ENCODE peak calls at places on chromosomes 1 and 21, in four cellular contexts. One of them, this sample, is unnamed. For H3K27me3, the result is how much of the 10 kb centered on the place peaks cover.

GRCh38 chr21:41956926-41957729 is 3.3 kb upstream of the C2CD2 start:
- DNase-seq in HepG2: no peak
- DNase-seq in CD4-positive, alpha-beta T cell: no peak
- DNase-seq in CD8-positive, alpha-beta memory T cell: no peak
- DNase-seq in this sample: no peak

GRCh38 chr1:220144051-220144450 is 50.1 kb downstream of the IARS2 start:
- DNase-seq in HepG2: no peak
- DNase-seq in CD4-positive, alpha-beta T cell: no peak
- DNase-seq in CD8-positive, alpha-beta memory T cell: no peak
- DNase-seq in this sample: no peak

GRCh38 chr1:27528701-27529637 is 39.0 kb upstream of the WASF2 start:
- DNase-seq in HepG2: no peak
- DNase-seq in CD4-positive, alpha-beta T cell: no peak
- DNase-seq in CD8-positive, alpha-beta memory T cell: no peak
- DNase-seq in this sample: no peak

GRCh38 chr1:11458811-11459275 is 20.1 kb upstream of the DISP3 start:
- DNase-seq in HepG2: no peak
- DNase-seq in CD4-positive, alpha-beta T cell: no peak
- DNase-seq in CD8-positive, alpha-beta memory T cell: no peak
- DNase-seq in this sample: no peak

GRCh38 chr1:33140153-33141149 is 41.4 kb downstream of the TRIM62 start:
- DNase-seq in HepG2: peak
- DNase-seq in CD4-positive, alpha-beta T cell: no peak
- DNase-seq in CD8-positive, alpha-beta memory T cell: no peak
- DNase-seq in this sample: no peak

GRCh38 chr1:12618661-12619395 is 818 bp upstream of the DHRS3 start:
- DNase-seq in HepG2: peak
- DNase-seq in CD4-positive, alpha-beta T cell: peak
- DNase-seq in CD8-positive, alpha-beta memory T cell: peak
- DNase-seq in this sample: no peak

GRCh38 chr1:5370321-5370720 is 621.9 kb downstream of the NPHP4 start:
- DNase-seq in HepG2: no peak
- DNase-seq in CD4-positive, alpha-beta T cell: no peak
- DNase-seq in CD8-positive, alpha-beta memory T cell: no peak
- DNase-seq in this sample: no peak

GRCh38 chr1:10823000-10823401 is 26.6 kb upstream of the CASZ1 start:
- DNase-seq in HepG2: no peak
- DNase-seq in CD4-positive, alpha-beta T cell: no peak
- DNase-seq in CD8-positive, alpha-beta memory T cell: no peak
- DNase-seq in this sample: no peak

GRCh38 chr1:234270581-234271242 is 102.5 kb upstream of the COA6 start:
- DNase-seq in HepG2: no peak
- DNase-seq in CD4-positive, alpha-beta T cell: no peak
- DNase-seq in CD8-positive, alpha-beta memory T cell: no peak
- DNase-seq in this sample: no peak

GRCh38 chr1:195656780-195657179 is 951.5 kb downstream of the KCNT2 start:
- DNase-seq in HepG2: no peak
- DNase-seq in CD4-positive, alpha-beta T cell: no peak
- DNase-seq in CD8-positive, alpha-beta memory T cell: no peak
- DNase-seq in this sample: no peak

GRCh38 chr1:205052689-205053088 is 9.7 kb downstream of the CNTN2 start:
- DNase-seq in HepG2: no peak
- DNase-seq in CD4-positive, alpha-beta T cell: no peak
- DNase-seq in CD8-positive, alpha-beta memory T cell: no peak
- DNase-seq in this sample: no peak

GRCh38 chr1:217134857-217135568 is 411.8 kb upstream of the ESRRG start:
- DNase-seq in HepG2: no peak
- DNase-seq in CD4-positive, alpha-beta T cell: no peak
- DNase-seq in CD8-positive, alpha-beta memory T cell: no peak
- DNase-seq in this sample: no peak

GRCh38 chr21:39030127-39030884 is 152.9 kb downstream of the PSMG1 start:
- DNase-seq in HepG2: no peak
- DNase-seq in CD4-positive, alpha-beta T cell: no peak
- DNase-seq in CD8-positive, alpha-beta memory T cell: no peak
- DNase-seq in this sample: no peak

GRCh38 chr1:916173-917075 is 7.3 kb upstream of the SAMD11 start:
- DNase-seq in HepG2: no peak
- DNase-seq in CD4-positive, alpha-beta T cell: no peak
- DNase-seq in CD8-positive, alpha-beta memory T cell: no peak
- DNase-seq in this sample: no peak

GRCh38 chr21:42749226-42749625 is 95.8 kb downstream of the PDE9A start:
- DNase-seq in HepG2: no peak
- DNase-seq in CD4-positive, alpha-beta T cell: no peak
- DNase-seq in CD8-positive, alpha-beta memory T cell: no peak
- DNase-seq in this sample: no peak

GRCh38 chr1:206635983-206636354 is 633 bp downstream of the DYRK3 start:
- DNase-seq in HepG2: no peak
- DNase-seq in CD4-positive, alpha-beta T cell: no peak
- DNase-seq in CD8-positive, alpha-beta memory T cell: no peak
- DNase-seq in this sample: no peak

GRCh38 chr1:8423134-8423701 is 105.3 kb downstream of the SLC45A1 start:
- DNase-seq in HepG2: no peak
- DNase-seq in CD4-positive, alpha-beta T cell: peak
- DNase-seq in CD8-positive, alpha-beta memory T cell: peak
- DNase-seq in this sample: no peak

GRCh38 chr1:192709544-192709943 is 73.6 kb downstream of the RGS13 start:
- DNase-seq in HepG2: peak
- DNase-seq in CD4-positive, alpha-beta T cell: no peak
- DNase-seq in CD8-positive, alpha-beta memory T cell: no peak
- DNase-seq in this sample: no peak

GRCh38 chr1:187837787-187838186 is 1009.0 kb downstream of the PLA2G4A start:
- DNase-seq in HepG2: no peak
- DNase-seq in CD4-positive, alpha-beta T cell: no peak
- DNase-seq in CD8-positive, alpha-beta memory T cell: no peak
- DNase-seq in this sample: no peak

GRCh38 chr1:16420719-16421118 is 16.5 kb downstream of the SPATA21 start:
- DNase-seq in HepG2: no peak
- DNase-seq in CD4-positive, alpha-beta T cell: peak
- DNase-seq in CD8-positive, alpha-beta memory T cell: peak
- DNase-seq in this sample: peak

GRCh38 chr1:206508956-206509355 is 1.6 kb downstream of the RASSF5 start:
- DNase-seq in HepG2: no peak
- DNase-seq in CD4-positive, alpha-beta T cell: no peak
- DNase-seq in CD8-positive, alpha-beta memory T cell: no peak
- DNase-seq in this sample: no peak

GRCh38 chr21:43209575-43210453 is 41.0 kb downstream of the CRYAA start:
- DNase-seq in HepG2: peak
- DNase-seq in CD4-positive, alpha-beta T cell: no peak
- DNase-seq in CD8-positive, alpha-beta memory T cell: no peak
- DNase-seq in this sample: no peak

GRCh38 chr1:67350783-67351182 is 43.1 kb downstream of the IL12RB2 start:
- DNase-seq in HepG2: no peak
- DNase-seq in CD4-positive, alpha-beta T cell: no peak
- DNase-seq in CD8-positive, alpha-beta memory T cell: no peak
- DNase-seq in this sample: no peak

GRCh38 chr21:27047331-27048314 is 80.7 kb upstream of the ADAMTS5 start:
- DNase-seq in HepG2: no peak
- DNase-seq in CD4-positive, alpha-beta T cell: no peak
- DNase-seq in CD8-positive, alpha-beta memory T cell: no peak
- DNase-seq in this sample: no peak

GRCh38 chr1:186374313-186375151 is 521 bp downstream of the TPR start:
- DNase-seq in HepG2: peak
- DNase-seq in CD4-positive, alpha-beta T cell: peak
- DNase-seq in CD8-positive, alpha-beta memory T cell: peak
- DNase-seq in this sample: no peak

GRCh38 chr1:230067441-230067870 is 418 bp downstream of the GALNT2 start:
- DNase-seq in HepG2: peak
- DNase-seq in CD4-positive, alpha-beta T cell: no peak
- DNase-seq in CD8-positive, alpha-beta memory T cell: no peak
- DNase-seq in this sample: peak

GRCh38 chr1:229227298-229227919 is 43.5 kb upstream of the RAB4A start:
- DNase-seq in HepG2: peak
- DNase-seq in CD4-positive, alpha-beta T cell: peak
- DNase-seq in CD8-positive, alpha-beta memory T cell: peak
- DNase-seq in this sample: peak

DNA sequence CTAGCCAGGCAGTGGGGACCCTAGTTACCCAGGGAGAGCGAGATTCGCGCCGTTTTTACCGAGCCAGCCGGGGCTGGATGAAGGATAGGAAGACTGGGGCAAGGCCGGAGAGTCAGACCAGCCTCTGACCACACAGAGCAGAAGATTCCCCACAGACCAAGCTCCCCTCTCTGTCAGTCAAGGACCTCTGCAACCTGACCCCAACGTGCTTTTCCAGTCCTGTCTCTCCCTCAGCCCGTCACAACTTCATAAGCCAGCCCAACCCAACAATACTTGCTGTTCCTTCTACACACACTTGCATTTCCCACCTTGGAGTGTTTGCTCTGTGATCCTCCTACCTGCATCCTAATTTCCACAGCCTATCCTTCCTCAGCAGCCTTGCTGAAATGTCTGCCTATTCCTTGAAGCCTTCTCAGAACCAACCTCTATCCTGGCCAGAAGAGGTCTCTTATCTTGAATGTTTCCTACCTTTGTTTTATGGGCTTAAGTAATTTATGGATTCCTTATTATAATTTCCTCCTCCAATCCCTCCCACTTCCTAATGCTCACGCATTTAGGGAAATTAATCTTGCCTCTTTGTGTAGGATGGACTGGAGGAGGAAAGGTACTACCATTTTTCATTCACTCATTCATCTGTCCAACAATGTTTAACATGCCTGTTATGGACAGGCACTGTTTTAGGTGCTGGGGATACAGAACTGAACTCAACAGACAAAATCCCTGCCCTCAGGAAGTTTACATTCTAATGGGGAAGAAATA is at the start of gene GSTM3:
- DNase-seq in HepG2: no peak
- DNase-seq in CD4-positive, alpha-beta T cell: no peak
- DNase-seq in CD8-positive, alpha-beta memory T cell: no peak
- DNase-seq in this sample: no peak
- H3K27me3 ChIP-seq in HepG2: under half
- H3K27me3 ChIP-seq in CD4-positive, alpha-beta T cell: under half
- H3K27me3 ChIP-seq in CD8-positive, alpha-beta memory T cell: under half
- H3K27me3 ChIP-seq in this sample: under half

GRCh38 chr1:209609403-209610377 is 26.2 kb downstream of the CAMK1G start:
- DNase-seq in HepG2: no peak
- DNase-seq in CD4-positive, alpha-beta T cell: no peak
- DNase-seq in CD8-positive, alpha-beta memory T cell: no peak
- DNase-seq in this sample: no peak

GRCh38 chr1:209610378-209610905 is 26.9 kb downstream of the CAMK1G start:
- DNase-seq in HepG2: no peak
- DNase-seq in CD4-positive, alpha-beta T cell: no peak
- DNase-seq in CD8-positive, alpha-beta memory T cell: no peak
- DNase-seq in this sample: no peak

GRCh38 chr1:209607795-209608178 is 24.3 kb downstream of the CAMK1G start:
- DNase-seq in HepG2: no peak
- DNase-seq in CD4-positive, alpha-beta T cell: no peak
- DNase-seq in CD8-positive, alpha-beta memory T cell: no peak
- DNase-seq in this sample: no peak

GRCh38 chr1:209603877-209604276 is 20.4 kb downstream of the CAMK1G start:
- DNase-seq in HepG2: no peak
- DNase-seq in CD4-positive, alpha-beta T cell: no peak
- DNase-seq in CD8-positive, alpha-beta memory T cell: no peak
- DNase-seq in this sample: no peak

DNA sequence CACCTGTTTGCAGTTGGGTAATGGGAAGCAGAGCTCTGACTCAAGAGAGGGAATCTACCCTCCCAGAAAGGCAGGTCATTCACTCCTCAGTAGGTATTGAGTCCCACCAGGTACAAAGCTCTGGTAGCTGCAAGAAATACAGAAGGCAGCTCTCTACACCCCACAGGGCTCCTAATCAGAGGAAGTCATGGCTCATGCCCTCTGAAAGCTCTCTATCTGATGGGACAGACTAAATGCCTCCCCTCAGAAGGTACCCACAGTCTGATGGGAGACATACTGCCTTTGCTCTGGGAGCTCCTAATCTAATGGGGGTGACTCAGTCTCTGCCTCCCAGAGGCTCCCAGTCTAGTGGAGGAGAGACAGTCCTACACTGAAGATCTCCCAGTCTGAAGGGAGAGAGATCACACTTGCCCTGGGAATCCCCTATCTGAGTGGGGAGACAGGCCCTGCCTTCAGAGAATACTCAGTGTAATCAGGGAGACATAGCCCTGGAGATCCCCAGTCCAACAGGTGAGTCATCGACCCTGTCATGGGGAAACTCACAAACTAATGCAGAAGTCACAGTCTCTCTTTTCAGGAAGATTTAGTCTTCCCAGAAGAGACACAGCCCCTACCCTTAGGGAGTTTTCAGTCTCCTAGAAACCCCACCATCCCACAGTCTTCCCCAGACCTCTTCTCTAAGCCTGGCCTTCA is 23.7 kb downstream of the CAMK1G start:
- DNase-seq in HepG2: no peak
- DNase-seq in CD4-positive, alpha-beta T cell: no peak
- DNase-seq in CD8-positive, alpha-beta memory T cell: no peak
- DNase-seq in this sample: no peak
- H3K27me3 ChIP-seq in HepG2: under half
- H3K27me3 ChIP-seq in CD4-positive, alpha-beta T cell: under half
- H3K27me3 ChIP-seq in CD8-positive, alpha-beta memory T cell: under half
- H3K27me3 ChIP-seq in this sample: under half

DNA sequence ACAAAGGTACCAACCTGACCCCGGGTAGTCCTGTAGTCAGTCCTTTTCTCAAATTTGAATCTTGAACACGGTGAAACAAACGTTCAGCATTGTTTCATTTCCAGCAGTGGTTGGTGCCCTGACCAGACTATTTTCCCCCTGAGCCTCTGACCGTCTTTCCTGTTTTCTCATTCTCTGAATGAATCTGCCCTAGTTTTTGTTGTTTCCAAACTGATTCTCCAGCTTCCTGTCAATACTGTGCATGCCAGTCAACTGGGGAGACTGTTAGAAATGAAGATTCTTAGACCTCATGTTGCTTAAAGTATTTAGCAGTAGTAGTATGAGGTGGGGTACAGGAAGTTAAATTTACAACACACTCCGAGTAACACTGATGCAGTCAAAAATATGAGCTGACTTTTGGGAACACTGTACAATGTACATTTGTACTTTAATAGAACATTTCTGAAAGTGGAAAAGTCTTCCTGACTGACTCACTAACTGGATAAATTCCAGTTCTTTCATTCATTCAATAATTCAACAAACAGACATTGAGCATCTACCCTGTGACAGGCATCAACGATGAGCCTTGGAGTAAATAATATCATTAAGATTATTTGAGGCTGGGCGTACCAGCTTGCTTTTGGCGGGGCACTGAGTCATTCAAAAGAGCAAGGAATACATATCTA is 26.0 kb upstream of the ZRANB2 start:
- DNase-seq in HepG2: no peak
- DNase-seq in CD4-positive, alpha-beta T cell: no peak
- DNase-seq in CD8-positive, alpha-beta memory T cell: no peak
- DNase-seq in this sample: no peak
- H3K27me3 ChIP-seq in HepG2: under half
- H3K27me3 ChIP-seq in CD4-positive, alpha-beta T cell: under half
- H3K27me3 ChIP-seq in CD8-positive, alpha-beta memory T cell: under half
- H3K27me3 ChIP-seq in this sample: under half

GRCh38 chr1:20728371-20729154 is 3.9 kb downstream of the SH2D5 start:
- DNase-seq in HepG2: no peak
- DNase-seq in CD4-positive, alpha-beta T cell: no peak
- DNase-seq in CD8-positive, alpha-beta memory T cell: no peak
- DNase-seq in this sample: no peak

GRCh38 chr1:20729155-20729931 is 3.2 kb downstream of the SH2D5 start:
- DNase-seq in HepG2: no peak
- DNase-seq in CD4-positive, alpha-beta T cell: no peak
- DNase-seq in CD8-positive, alpha-beta memory T cell: no peak
- DNase-seq in this sample: no peak

GRCh38 chr1:20730690-20731056 is 1.8 kb downstream of the SH2D5 start:
- DNase-seq in HepG2: no peak
- DNase-seq in CD4-positive, alpha-beta T cell: no peak
- DNase-seq in CD8-positive, alpha-beta memory T cell: no peak
- DNase-seq in this sample: no peak

GRCh38 chr1:20731057-20731991 is 1.2 kb downstream of the SH2D5 start:
- DNase-seq in HepG2: no peak
- DNase-seq in CD4-positive, alpha-beta T cell: no peak
- DNase-seq in CD8-positive, alpha-beta memory T cell: no peak
- DNase-seq in this sample: no peak

GRCh38 chr1:20729990-20730689 is 2.4 kb downstream of the SH2D5 start:
- DNase-seq in HepG2: no peak
- DNase-seq in CD4-positive, alpha-beta T cell: no peak
- DNase-seq in CD8-positive, alpha-beta memory T cell: no peak
- DNase-seq in this sample: no peak
- H3K27me3 ChIP-seq in HepG2: under half
- H3K27me3 ChIP-seq in CD4-positive, alpha-beta T cell: under half
- H3K27me3 ChIP-seq in CD8-positive, alpha-beta memory T cell: under half
- H3K27me3 ChIP-seq in this sample: under half

This sample was measured in CD8-positive, alpha-beta T cell.